ENCODE peak calls at places on chromosome 15, in four cellular contexts. W is H1, T is HepG2, Z is GM12878. J is an unnamed sample.

GRCh38 chr15:70154440-70155347 is 57.0 kb upstream of the TLE3 start:
- DNase-seq in Z (no peak), W (no peak), T (no peak), J (no peak)

GRCh38 chr15:80891006-80891405 is 98.6 kb downstream of the MESD start:
- DNase-seq in Z (no peak), T (no peak), W (no peak), J (no peak)

GRCh38 chr15:78822514-78822913 is 11.2 kb upstream of the ADAMTS7 start:
- DNase-seq in Z (no peak), W (no peak), T (no peak), J (no peak)

GRCh38 chr15:80003934-80004472 is 33.0 kb upstream of the BCL2A1 start:
- DNase-seq in T (no peak), Z (no peak), W (no peak), J (no peak)

GRCh38 chr15:45162771-45163507 is 24.8 kb downstream of the SHF start:
- DNase-seq in W (peak; percentile 79), Z (peak; percentile 27), T (peak; percentile 76), J (peak; percentile 66)

GRCh38 chr15:80801891-80802680 is 22.9 kb downstream of the CEMIP start:
- DNase-seq in W (no peak), T (no peak), Z (no peak), J (no peak)

GRCh38 chr15:69497634-69498033 is 45.0 kb downstream of the RPLP1 start:
- DNase-seq in W (no peak), T (no peak), Z (no peak), J (no peak)

GRCh38 chr15:71572452-71573053 is 237.8 kb upstream of the NR2E3 start:
- DNase-seq in T (no peak), Z (no peak), W (peak; percentile 53), J (peak; percentile 43)

GRCh38 chr15:101047301-101047781 is 128.2 kb downstream of the LRRK1 start:
- DNase-seq in Z (no peak), T (no peak), W (no peak), J (peak; percentile 77)

GRCh38 chr15:83398591-83398990 is 48.5 kb upstream of the SH3GL3 start:
- DNase-seq in W (no peak), T (no peak), Z (no peak), J (no peak)
- TF ChIP-seq SUZ12 in W (no peak), T (no peak), Z (no peak), J (no peak)

GRCh38 chr15:74411686-74412085 is 22.1 kb downstream of the SEMA7A start:
- DNase-seq in T (no peak), W (no peak), Z (no peak), J (no peak)
- H3K36me3 ChIP-seq in T (peaks cover 64% of the 10 kb centered on the region), W (no peaks in the 10 kb centered on the region), Z (peaks cover 48% of the 10 kb centered on the region), J (peaks cover 66% of the 10 kb centered on the region)

GRCh38 chr15:73752817-73753214 is 335 bp downstream of the INSYN1 start:
- DNase-seq in Z (no peak), T (no peak), W (no peak), J (no peak)

GRCh38 chr15:73753250-73754130 is at the start of gene INSYN1:
- DNase-seq in W (peak; percentile 21), T (no peak), Z (no peak), J (no peak)

GRCh38 chr15:73750951-73751350 is 2.2 kb downstream of the INSYN1 start:
- DNase-seq in Z (no peak), T (no peak), W (no peak), J (no peak)

GRCh38 chr15:73751481-73751880 is 1.7 kb downstream of the INSYN1 start:
- DNase-seq in Z (no peak), W (no peak), T (no peak), J (no peak)

GRCh38 chr15:73751896-73752816 is 995 bp downstream of the INSYN1 start:
- DNase-seq in T (no peak), W (no peak), Z (no peak), J (no peak)
- H3K4me3 ChIP-seq in T (peak overlapping the region; percentile 14), W (peak overlapping the region; percentile 59), Z (no peak overlapping the region), J (peak overlapping the region; percentile 72)

GRCh38 chr15:67405208-67406191 is 115.4 kb upstream of the C15orf61 start:
- DNase-seq in Z (no peak), W (no peak), T (no peak), J (no peak)
- TF ChIP-seq SUZ12 in Z (no peak), W (no peak), T (no peak), J (no peak)

DNA sequence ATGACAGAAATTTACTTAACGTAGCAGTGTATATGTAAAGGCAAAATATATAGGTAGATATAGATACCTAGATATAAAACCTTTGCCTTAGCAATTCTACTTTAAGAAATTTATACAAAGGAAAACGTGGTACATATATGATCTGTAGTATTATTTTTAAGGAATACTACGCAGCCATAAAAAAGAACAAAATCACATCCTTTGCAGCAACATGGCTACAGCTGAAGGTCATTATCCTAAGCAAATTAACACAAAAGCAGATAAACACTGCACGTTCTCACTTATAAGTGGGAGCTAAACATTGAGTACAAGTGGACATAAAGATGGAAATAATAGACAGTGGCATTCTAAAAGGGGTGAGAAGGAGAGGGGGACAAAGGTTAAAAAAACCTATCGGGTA is 14.8 kb upstream of the LIPC start:
- DNase-seq in Z (no peak), W (no peak), T (no peak), J (no peak)
- H3K36me3 ChIP-seq in Z (no peaks in the 10 kb centered on the region), W (no peaks in the 10 kb centered on the region), T (no peaks in the 10 kb centered on the region), J (no peaks in the 10 kb centered on the region)

GRCh38 chr15:73366766-73367623 is 1.8 kb downstream of the HCN4 start:
- DNase-seq in T (no peak), Z (no peak), W (no peak), J (no peak)
- H3K4me3 ChIP-seq in T (no peak overlapping the region), Z (no peak overlapping the region), W (peak overlapping the region; percentile 75), J (peak overlapping the region; percentile 77)

GRCh38 chr15:40931300-40932142 is 2.4 kb downstream of the DLL4 start:
- DNase-seq in T (no peak), Z (no peak), W (no peak), J (no peak)

GRCh38 chr15:40928975-40929729 is at the start of gene DLL4:
- DNase-seq in W (no peak), Z (no peak), T (peak; percentile 54), J (no peak)

GRCh38 chr15:40930430-40931299 is 1.5 kb downstream of the DLL4 start:
- DNase-seq in T (peak; percentile 47), W (no peak), Z (no peak), J (no peak)

GRCh38 chr15:40928351-40928974 is 677 bp upstream of the DLL4 start:
- DNase-seq in Z (no peak), T (no peak), W (no peak), J (no peak)

GRCh38 chr15:40929730-40930429 is 740 bp downstream of the DLL4 start:
- DNase-seq in W (no peak), Z (no peak), T (no peak), J (no peak)
- TF ChIP-seq SUZ12 in W (peak; percentile 76), Z (no peak), T (no peak), J (peak; percentile 80)

J was measured in NT2/D1.